ENCODE peak calls at places on chromosomes 1 and 21, in seven cellular contexts. One of them, this sample, is unnamed.

GRCh38 chr1:151790940-151791651 is 796 bp upstream of the TDRKH start:
- DNase-seq in cardiac muscle cell: no peak
- DNase-seq in mucosa of descending colon: peak
- DNase-seq in right cardiac atrium: peak
- DNase-seq in heart left ventricle: no peak
- DNase-seq in tibial artery: no peak
- DNase-seq in dorsolateral prefrontal cortex: no peak
- DNase-seq in this sample: no peak

GRCh38 chr1:28296401-28297220 is 32.2 kb upstream of the MED18 start:
- DNase-seq in tibial artery: no peak
- DNase-seq in right cardiac atrium: no peak
- DNase-seq in heart left ventricle: no peak
- DNase-seq in mucosa of descending colon: peak
- DNase-seq in cardiac muscle cell: peak
- DNase-seq in dorsolateral prefrontal cortex: no peak
- DNase-seq in this sample: no peak

GRCh38 chr1:43525995-43526394 is 4.7 kb upstream of the PTPRF start:
- DNase-seq in cardiac muscle cell: peak
- DNase-seq in dorsolateral prefrontal cortex: no peak
- DNase-seq in right cardiac atrium: no peak
- DNase-seq in heart left ventricle: no peak
- DNase-seq in mucosa of descending colon: no peak
- DNase-seq in tibial artery: no peak
- DNase-seq in this sample: no peak

GRCh38 chr1:58451560-58452211 is 94.8 kb downstream of the OMA1 start:
- DNase-seq in dorsolateral prefrontal cortex: no peak
- DNase-seq in heart left ventricle: no peak
- DNase-seq in tibial artery: no peak
- DNase-seq in cardiac muscle cell: no peak
- DNase-seq in right cardiac atrium: no peak
- DNase-seq in mucosa of descending colon: no peak
- DNase-seq in this sample: no peak

GRCh38 chr1:2609271-2610035 is 22.9 kb downstream of the PRXL2B start:
- DNase-seq in mucosa of descending colon: no peak
- DNase-seq in cardiac muscle cell: no peak
- DNase-seq in heart left ventricle: no peak
- DNase-seq in right cardiac atrium: peak
- DNase-seq in dorsolateral prefrontal cortex: peak
- DNase-seq in tibial artery: no peak
- DNase-seq in this sample: peak

GRCh38 chr1:55716151-55716550 is 501.0 kb upstream of the USP24 start:
- DNase-seq in tibial artery: no peak
- DNase-seq in cardiac muscle cell: peak
- DNase-seq in mucosa of descending colon: no peak
- DNase-seq in heart left ventricle: no peak
- DNase-seq in dorsolateral prefrontal cortex: no peak
- DNase-seq in right cardiac atrium: no peak
- DNase-seq in this sample: no peak

GRCh38 chr1:112358061-112358770 is 37.8 kb upstream of the CTTNBP2NL start:
- DNase-seq in dorsolateral prefrontal cortex: no peak
- DNase-seq in cardiac muscle cell: peak
- DNase-seq in heart left ventricle: no peak
- DNase-seq in mucosa of descending colon: no peak
- DNase-seq in tibial artery: peak
- DNase-seq in right cardiac atrium: no peak
- DNase-seq in this sample: no peak

GRCh38 chr1:85718678-85719340 is 10.6 kb upstream of the ZNHIT6 start:
- DNase-seq in mucosa of descending colon: no peak
- DNase-seq in cardiac muscle cell: no peak
- DNase-seq in dorsolateral prefrontal cortex: no peak
- DNase-seq in tibial artery: no peak
- DNase-seq in right cardiac atrium: no peak
- DNase-seq in heart left ventricle: no peak
- DNase-seq in this sample: no peak

GRCh38 chr1:67978988-67979516 is 71.4 kb downstream of the DIRAS3 start:
- DNase-seq in cardiac muscle cell: peak
- DNase-seq in mucosa of descending colon: no peak
- DNase-seq in right cardiac atrium: no peak
- DNase-seq in dorsolateral prefrontal cortex: no peak
- DNase-seq in heart left ventricle: no peak
- DNase-seq in tibial artery: no peak
- DNase-seq in this sample: no peak

GRCh38 chr1:15691434-15692032 is 7.4 kb downstream of the PLEKHM2 start:
- DNase-seq in dorsolateral prefrontal cortex: peak
- DNase-seq in tibial artery: no peak
- DNase-seq in heart left ventricle: peak
- DNase-seq in cardiac muscle cell: peak
- DNase-seq in mucosa of descending colon: no peak
- DNase-seq in right cardiac atrium: peak
- DNase-seq in this sample: peak

GRCh38 chr1:105210747-105211146 is 1461.0 kb downstream of the AMY1C start:
- DNase-seq in dorsolateral prefrontal cortex: no peak
- DNase-seq in right cardiac atrium: no peak
- DNase-seq in tibial artery: no peak
- DNase-seq in heart left ventricle: no peak
- DNase-seq in mucosa of descending colon: no peak
- DNase-seq in cardiac muscle cell: no peak
- DNase-seq in this sample: no peak

GRCh38 chr1:105208581-105208980 is 1458.9 kb downstream of the AMY1C start:
- DNase-seq in dorsolateral prefrontal cortex: no peak
- DNase-seq in right cardiac atrium: no peak
- DNase-seq in tibial artery: no peak
- DNase-seq in mucosa of descending colon: no peak
- DNase-seq in heart left ventricle: no peak
- DNase-seq in cardiac muscle cell: no peak
- DNase-seq in this sample: no peak

DNA sequence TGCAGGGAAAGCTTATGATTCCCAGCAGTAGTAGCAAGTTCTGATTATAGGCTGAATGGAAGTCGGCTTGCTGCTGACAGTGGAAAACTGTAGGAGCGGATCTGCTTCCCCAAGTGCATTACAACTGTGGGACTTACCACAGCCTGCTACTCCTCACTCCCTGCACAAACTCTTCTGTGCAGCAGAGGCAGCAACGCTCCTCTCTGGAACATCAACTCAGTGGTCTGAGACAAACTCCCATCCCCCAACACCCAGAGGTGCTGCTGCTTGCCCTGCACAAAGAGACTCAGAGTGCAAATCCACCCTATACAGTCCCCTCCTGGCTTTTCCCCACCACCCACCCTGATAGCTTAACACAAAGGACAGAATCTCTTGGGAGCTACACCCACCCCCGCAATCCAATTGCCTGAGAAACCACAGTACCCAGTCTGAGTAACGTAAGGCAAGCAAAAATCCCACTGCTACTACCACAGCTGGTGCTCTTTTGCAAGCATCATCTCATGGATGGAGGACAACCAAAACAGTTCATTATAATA is 1455.2 kb downstream of the AMY1C start:
- DNase-seq in mucosa of descending colon: no peak
- DNase-seq in cardiac muscle cell: no peak
- DNase-seq in dorsolateral prefrontal cortex: no peak
- DNase-seq in tibial artery: no peak
- DNase-seq in heart left ventricle: no peak
- DNase-seq in right cardiac atrium: no peak
- DNase-seq in this sample: no peak
- H3K4me3 ChIP-seq in mucosa of descending colon: no peak
- H3K4me3 ChIP-seq in cardiac muscle cell: no peak
- H3K4me3 ChIP-seq in dorsolateral prefrontal cortex: no peak
- H3K4me3 ChIP-seq in tibial artery: no peak
- H3K4me3 ChIP-seq in heart left ventricle: no peak
- H3K4me3 ChIP-seq in right cardiac atrium: no peak
- H3K4me3 ChIP-seq in this sample: no peak

GRCh38 chr1:8133657-8134430 is 107.7 kb upstream of the ERRFI1 start:
- DNase-seq in heart left ventricle: peak
- DNase-seq in tibial artery: peak
- DNase-seq in dorsolateral prefrontal cortex: no peak
- DNase-seq in cardiac muscle cell: peak
- DNase-seq in mucosa of descending colon: peak
- DNase-seq in right cardiac atrium: peak
- DNase-seq in this sample: peak
- H3K4me3 ChIP-seq in heart left ventricle: no peak
- H3K4me3 ChIP-seq in tibial artery: peak
- H3K4me3 ChIP-seq in dorsolateral prefrontal cortex: no peak
- H3K4me3 ChIP-seq in cardiac muscle cell: no peak
- H3K4me3 ChIP-seq in mucosa of descending colon: no peak
- H3K4me3 ChIP-seq in right cardiac atrium: no peak
- H3K4me3 ChIP-seq in this sample: no peak

GRCh38 chr21:26843912-26844257 is 1.3 kb downstream of the ADAMTS1 start:
- DNase-seq in cardiac muscle cell: peak
- DNase-seq in right cardiac atrium: peak
- DNase-seq in tibial artery: no peak
- DNase-seq in mucosa of descending colon: no peak
- DNase-seq in dorsolateral prefrontal cortex: no peak
- DNase-seq in heart left ventricle: no peak
- DNase-seq in this sample: no peak

GRCh38 chr21:26845066-26845749 is at the start of gene ADAMTS1:
- DNase-seq in heart left ventricle: peak
- DNase-seq in cardiac muscle cell: peak
- DNase-seq in tibial artery: peak
- DNase-seq in mucosa of descending colon: peak
- DNase-seq in dorsolateral prefrontal cortex: peak
- DNase-seq in right cardiac atrium: peak
- DNase-seq in this sample: peak

GRCh38 chr21:26844258-26845065 is 747 bp downstream of the ADAMTS1 start:
- DNase-seq in cardiac muscle cell: peak
- DNase-seq in right cardiac atrium: peak
- DNase-seq in tibial artery: peak
- DNase-seq in heart left ventricle: peak
- DNase-seq in mucosa of descending colon: no peak
- DNase-seq in dorsolateral prefrontal cortex: peak
- DNase-seq in this sample: no peak

GRCh38 chr21:26842300-26842699 is 2.9 kb downstream of the ADAMTS1 start:
- DNase-seq in tibial artery: no peak
- DNase-seq in right cardiac atrium: no peak
- DNase-seq in mucosa of descending colon: no peak
- DNase-seq in dorsolateral prefrontal cortex: no peak
- DNase-seq in heart left ventricle: no peak
- DNase-seq in cardiac muscle cell: peak
- DNase-seq in this sample: no peak

DNA sequence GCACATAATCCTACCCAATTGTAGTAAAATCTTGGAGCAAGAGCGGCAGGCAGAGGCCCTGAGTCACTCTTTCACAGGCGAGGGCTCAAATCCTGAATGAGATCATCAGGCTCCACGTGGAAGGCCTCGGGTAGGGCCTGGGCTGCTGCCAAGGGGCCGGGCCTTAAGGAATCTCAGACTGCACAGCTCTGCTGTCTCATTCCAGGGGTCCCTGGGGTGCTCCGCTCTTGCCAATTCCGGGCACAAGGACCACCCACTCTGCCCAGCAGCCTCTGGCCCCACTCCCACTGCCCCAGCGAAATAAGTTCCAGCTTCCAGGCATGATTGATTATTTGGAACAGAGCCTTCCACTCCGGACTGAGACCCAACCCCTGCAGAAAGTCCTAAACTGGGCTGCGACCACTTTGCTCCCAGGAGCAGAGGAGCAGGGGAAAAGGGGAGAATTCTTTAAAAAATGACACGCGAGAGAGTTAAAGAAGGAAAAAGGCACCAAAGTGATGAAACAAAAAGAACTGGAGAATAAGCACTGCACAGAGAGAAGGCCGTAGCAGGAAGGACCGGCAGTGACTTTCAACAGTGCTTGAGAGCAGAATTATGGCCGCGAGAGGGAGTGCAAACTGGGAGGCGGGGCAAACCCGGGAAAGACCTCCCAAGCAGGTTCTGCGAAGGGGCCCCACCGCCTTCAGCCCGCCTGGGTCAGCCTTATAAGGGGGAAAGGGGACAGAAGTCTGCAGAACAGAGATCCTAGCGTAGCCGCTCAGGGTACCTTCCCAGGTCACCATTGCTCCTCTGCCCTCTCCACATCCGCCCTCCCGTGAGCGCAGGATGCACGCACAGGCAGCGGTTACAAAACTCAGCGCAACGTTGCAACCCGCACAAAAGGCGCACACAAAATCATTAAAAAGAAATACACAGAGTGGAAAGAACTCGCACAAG is 2.0 kb downstream of the ADAMTS1 start:
- DNase-seq in heart left ventricle: peak
- DNase-seq in cardiac muscle cell: peak
- DNase-seq in mucosa of descending colon: peak
- DNase-seq in tibial artery: peak
- DNase-seq in dorsolateral prefrontal cortex: peak
- DNase-seq in right cardiac atrium: peak
- DNase-seq in this sample: peak
- H3K4me3 ChIP-seq in heart left ventricle: peak
- H3K4me3 ChIP-seq in cardiac muscle cell: peak
- H3K4me3 ChIP-seq in mucosa of descending colon: peak
- H3K4me3 ChIP-seq in tibial artery: peak
- H3K4me3 ChIP-seq in dorsolateral prefrontal cortex: peak
- H3K4me3 ChIP-seq in right cardiac atrium: peak
- H3K4me3 ChIP-seq in this sample: peak

GRCh38 chr1:235941852-235942624 is 75.3 kb upstream of the LYST start:
- DNase-seq in heart left ventricle: no peak
- DNase-seq in right cardiac atrium: no peak
- DNase-seq in tibial artery: no peak
- DNase-seq in mucosa of descending colon: no peak
- DNase-seq in dorsolateral prefrontal cortex: no peak
- DNase-seq in cardiac muscle cell: peak
- DNase-seq in this sample: peak

GRCh38 chr1:235939488-235939775 is 72.7 kb upstream of the LYST start:
- DNase-seq in heart left ventricle: no peak
- DNase-seq in dorsolateral prefrontal cortex: no peak
- DNase-seq in cardiac muscle cell: no peak
- DNase-seq in mucosa of descending colon: no peak
- DNase-seq in tibial artery: no peak
- DNase-seq in right cardiac atrium: no peak
- DNase-seq in this sample: no peak

GRCh38 chr1:235938714-235939487 is 72.2 kb upstream of the LYST start:
- DNase-seq in mucosa of descending colon: no peak
- DNase-seq in dorsolateral prefrontal cortex: no peak
- DNase-seq in cardiac muscle cell: no peak
- DNase-seq in right cardiac atrium: no peak
- DNase-seq in tibial artery: no peak
- DNase-seq in heart left ventricle: no peak
- DNase-seq in this sample: no peak

GRCh38 chr1:235942625-235942934 is 75.9 kb upstream of the LYST start:
- DNase-seq in dorsolateral prefrontal cortex: no peak
- DNase-seq in tibial artery: no peak
- DNase-seq in mucosa of descending colon: no peak
- DNase-seq in heart left ventricle: no peak
- DNase-seq in cardiac muscle cell: no peak
- DNase-seq in right cardiac atrium: no peak
- DNase-seq in this sample: no peak

DNA sequence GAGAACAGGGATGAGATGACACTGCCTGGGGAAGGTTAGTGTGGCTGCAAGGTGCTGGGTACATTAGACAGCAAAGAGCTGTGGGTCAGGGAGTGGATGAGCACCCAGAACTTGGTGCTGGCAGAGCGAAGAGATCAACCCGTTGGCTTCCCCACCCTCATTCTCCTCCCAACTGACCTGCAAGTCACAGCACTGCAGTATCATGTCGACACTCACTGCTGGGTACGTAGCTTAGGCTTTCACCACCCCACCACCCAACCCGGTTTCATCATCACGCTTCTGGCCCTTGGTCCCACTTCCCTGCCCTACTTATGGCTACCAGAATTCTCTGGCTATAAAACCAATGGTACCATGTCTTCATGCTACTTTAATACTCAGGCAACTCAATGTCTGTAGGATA is 73.6 kb upstream of the LYST start:
- DNase-seq in tibial artery: no peak
- DNase-seq in cardiac muscle cell: no peak
- DNase-seq in dorsolateral prefrontal cortex: no peak
- DNase-seq in mucosa of descending colon: no peak
- DNase-seq in right cardiac atrium: no peak
- DNase-seq in heart left ventricle: no peak
- DNase-seq in this sample: no peak
- H3K4me3 ChIP-seq in tibial artery: no peak
- H3K4me3 ChIP-seq in cardiac muscle cell: no peak
- H3K4me3 ChIP-seq in dorsolateral prefrontal cortex: no peak
- H3K4me3 ChIP-seq in mucosa of descending colon: no peak
- H3K4me3 ChIP-seq in right cardiac atrium: no peak
- H3K4me3 ChIP-seq in heart left ventricle: no peak
- H3K4me3 ChIP-seq in this sample: no peak

GRCh38 chr21:35273331-35273730 is 224.2 kb upstream of the RUNX1 start:
- DNase-seq in right cardiac atrium: no peak
- DNase-seq in dorsolateral prefrontal cortex: no peak
- DNase-seq in heart left ventricle: no peak
- DNase-seq in cardiac muscle cell: no peak
- DNase-seq in mucosa of descending colon: peak
- DNase-seq in tibial artery: no peak
- DNase-seq in this sample: no peak
- H3K4me3 ChIP-seq in right cardiac atrium: no peak
- H3K4me3 ChIP-seq in dorsolateral prefrontal cortex: no peak
- H3K4me3 ChIP-seq in heart left ventricle: no peak
- H3K4me3 ChIP-seq in cardiac muscle cell: no peak
- H3K4me3 ChIP-seq in mucosa of descending colon: no peak
- H3K4me3 ChIP-seq in tibial artery: no peak
- H3K4me3 ChIP-seq in this sample: no peak